ENCODE peak calls at places on chromosome 5, in eight cellular contexts. T is RCC 7860; P is COR-L47; I is activated naive CD8-positive, alpha-beta T cell treated with anti-CD3 and anti-CD28 coated beads, Interleukin-2, amount 50 U/mL, for 24 hours; N is anterior cingulate cortex; Q is mucosa of gallbladder; D is NCI-H524; K is hypothalamus. S is an unnamed sample.
A peak's percentile ranks its signal among the peaks of the same experiment; 100 is the strongest.

GRCh38 chr5:75601567-75601966 is 9.7 kb upstream of the ANKDD1B start:
- DNase-seq in T (no peak), P (no peak), I (no peak), N (no peak), Q (no peak), D (no peak), K (no peak), S (no peak)

GRCh38 chr5:108557686-108558085 is 175.8 kb upstream of the FBXL17 start:
- DNase-seq in T (no peak), P (no peak), I (no peak), N (no peak), Q (no peak), D (no peak), K (no peak), S (no peak)

GRCh38 chr5:561408-561807 is 37.2 kb upstream of the SLC9A3 start:
- DNase-seq in T (no peak), P (no peak), I (no peak), N (no peak), Q (peak; percentile 4), D (no peak), K (no peak), S (no peak)

GRCh38 chr5:87022415-87022814 is 245.3 kb upstream of the RASA1 start:
- DNase-seq in T (no peak), P (no peak), I (no peak), N (no peak), Q (no peak), D (no peak), K (no peak), S (no peak)

GRCh38 chr5:8756498-8757084 is 789.3 kb downstream of the SEMA5A start:
- DNase-seq in T (peak; percentile 64), P (peak; percentile 22), I (no peak), N (no peak), Q (peak; percentile 15), D (peak; percentile 70), K (peak; percentile 28), S (peak; percentile 0)

GRCh38 chr5:111511174-111512025 is 935 bp downstream of the STARD4 start:
- DNase-seq in T (no peak), P (no peak), I (peak; percentile 29), N (no peak), Q (no peak), D (peak; percentile 17), K (no peak), S (no peak)

GRCh38 chr5:6631441-6631840 is 1.4 kb downstream of the NSUN2 start:
- DNase-seq in T (no peak), P (no peak), I (no peak), N (no peak), Q (no peak), D (no peak), K (no peak), S (no peak)

GRCh38 chr5:60505796-60506195 is 194.2 kb downstream of the DEPDC1B start:
- DNase-seq in T (no peak), P (no peak), I (no peak), N (no peak), Q (no peak), D (peak; percentile 42), K (no peak), S (no peak)

GRCh38 chr5:616342-617039 is 4.4 kb downstream of the CEP72 start:
- DNase-seq in T (no peak), P (no peak), I (no peak), N (no peak), Q (no peak), D (no peak), K (no peak), S (no peak)

GRCh38 chr5:51731641-51732040 is 348.4 kb downstream of the ISL1 start:
- DNase-seq in T (no peak), P (no peak), I (no peak), N (no peak), Q (no peak), D (no peak), K (no peak), S (no peak)

GRCh38 chr5:73831066-73831465 is 205.1 kb downstream of the ARHGEF28 start:
- DNase-seq in T (no peak), P (no peak), I (no peak), N (no peak), Q (no peak), D (no peak), K (no peak), S (no peak)

GRCh38 chr5:114988096-114988495 is 181.6 kb downstream of the TRIM36 start:
- DNase-seq in T (peak; percentile 1), P (no peak), I (no peak), N (no peak), Q (no peak), D (no peak), K (no peak), S (no peak)

GRCh38 chr5:68047035-68047434 is 168.5 kb upstream of the PIK3R1 start:
- DNase-seq in T (no peak), P (no peak), I (no peak), N (no peak), Q (no peak), D (no peak), K (no peak), S (no peak)

GRCh38 chr5:97096096-97096648 is 46.2 kb downstream of the LIX1 start:
- DNase-seq in T (no peak), P (no peak), I (no peak), N (no peak), Q (no peak), D (no peak), K (no peak), S (no peak)

GRCh38 chr5:73363911-73364730 is 84.5 kb downstream of the FOXD1 start:
- DNase-seq in T (no peak), P (no peak), I (no peak), N (no peak), Q (no peak), D (peak; percentile 45), K (no peak), S (no peak)

GRCh38 chr5:62322484-62322883 is 16.5 kb downstream of the KIF2A start:
- DNase-seq in T (no peak), P (no peak), I (no peak), N (no peak), Q (no peak), D (no peak), K (no peak), S (no peak)

GRCh38 chr5:68755293-68755692 is 338.5 kb upstream of the SLC30A5 start:
- DNase-seq in T (no peak), P (no peak), I (no peak), N (no peak), Q (no peak), D (no peak), K (no peak), S (no peak)

GRCh38 chr5:74542477-74542876 is 98.1 kb downstream of the ENC1 start:
- DNase-seq in T (peak; percentile 29), P (no peak), I (no peak), N (no peak), Q (no peak), D (no peak), K (no peak), S (no peak)

GRCh38 chr5:142280066-142281011 is 44.5 kb downstream of the SPRY4 start:
- DNase-seq in T (peak; percentile 37), P (no peak), I (no peak), N (no peak), Q (peak; percentile 14), D (no peak), K (no peak), S (peak; percentile 24)

GRCh38 chr5:52898961-52899680 is 90.0 kb upstream of the ITGA2 start:
- DNase-seq in T (no peak), P (no peak), I (no peak), N (no peak), Q (no peak), D (no peak), K (no peak), S (no peak)

GRCh38 chr5:75616961-75617660 is 5.9 kb downstream of the ANKDD1B start:
- DNase-seq in T (no peak), P (no peak), I (no peak), N (no peak), Q (no peak), D (peak; percentile 4), K (no peak), S (no peak)